ENCODE peak calls at places on chromosomes 13 and 19, in six cellular contexts. One of them, this sample, is unnamed.

GRCh38 chr13:20988909-20989735 is 72.3 kb downstream of the LATS2 start:
- DNase-seq in brain microvascular endothelial cell: no peak
- DNase-seq in heart right ventricle: no peak
- DNase-seq in prostate gland: no peak
- DNase-seq in spleen: no peak
- DNase-seq in fibroblast of mammary gland: no peak
- DNase-seq in this sample: no peak

GRCh38 chr19:18851673-18852325 is 20.0 kb downstream of the UPF1 start:
- DNase-seq in brain microvascular endothelial cell: no peak
- DNase-seq in heart right ventricle: no peak
- DNase-seq in prostate gland: no peak
- DNase-seq in spleen: peak; percentile 73
- DNase-seq in fibroblast of mammary gland: no peak
- DNase-seq in this sample: no peak

GRCh38 chr13:35699805-35700204 is 223.3 kb upstream of the MAB21L1 start:
- DNase-seq in brain microvascular endothelial cell: peak; percentile 45
- DNase-seq in heart right ventricle: no peak
- DNase-seq in prostate gland: peak; percentile 19
- DNase-seq in spleen: no peak
- DNase-seq in fibroblast of mammary gland: peak; percentile 70
- DNase-seq in this sample: no peak

GRCh38 chr19:36128392-36128736 is 11.5 kb upstream of the CAPNS1 start:
- DNase-seq in brain microvascular endothelial cell: no peak
- DNase-seq in heart right ventricle: peak; percentile 39
- DNase-seq in prostate gland: no peak
- DNase-seq in spleen: peak; percentile 83
- DNase-seq in fibroblast of mammary gland: no peak
- DNase-seq in this sample: no peak

GRCh38 chr19:30449191-30449590 is 77.0 kb downstream of the ZNF536 start:
- DNase-seq in brain microvascular endothelial cell: no peak
- DNase-seq in heart right ventricle: no peak
- DNase-seq in prostate gland: no peak
- DNase-seq in spleen: no peak
- DNase-seq in fibroblast of mammary gland: no peak
- DNase-seq in this sample: no peak

GRCh38 chr19:31439270-31439573 is 90.0 kb upstream of the TSHZ3 start:
- DNase-seq in brain microvascular endothelial cell: no peak
- DNase-seq in heart right ventricle: no peak
- DNase-seq in prostate gland: no peak
- DNase-seq in spleen: no peak
- DNase-seq in fibroblast of mammary gland: no peak
- DNase-seq in this sample: no peak

GRCh38 chr13:50531917-50532899 is 311.3 kb downstream of the DLEU7 start:
- DNase-seq in brain microvascular endothelial cell: peak; percentile 29
- DNase-seq in heart right ventricle: no peak
- DNase-seq in prostate gland: no peak
- DNase-seq in spleen: no peak
- DNase-seq in fibroblast of mammary gland: peak; percentile 66
- DNase-seq in this sample: no peak

GRCh38 chr19:10095948-10096614 is 6.4 kb downstream of the ANGPTL6 start:
- DNase-seq in brain microvascular endothelial cell: peak; percentile 73
- DNase-seq in heart right ventricle: peak; percentile 92
- DNase-seq in prostate gland: peak; percentile 84
- DNase-seq in spleen: peak; percentile 96
- DNase-seq in fibroblast of mammary gland: peak; percentile 83
- DNase-seq in this sample: peak; percentile 77

GRCh38 chr13:79525458-79525857 is 44.5 kb downstream of the NDFIP2 start:
- DNase-seq in brain microvascular endothelial cell: peak; percentile 25
- DNase-seq in heart right ventricle: no peak
- DNase-seq in prostate gland: no peak
- DNase-seq in spleen: no peak
- DNase-seq in fibroblast of mammary gland: peak; percentile 7
- DNase-seq in this sample: no peak

GRCh38 chr19:31548941-31549340 is 199.7 kb upstream of the TSHZ3 start:
- DNase-seq in brain microvascular endothelial cell: peak; percentile 2
- DNase-seq in heart right ventricle: peak; percentile 37
- DNase-seq in prostate gland: no peak
- DNase-seq in spleen: no peak
- DNase-seq in fibroblast of mammary gland: peak; percentile 54
- DNase-seq in this sample: no peak

GRCh38 chr19:40962460-40962961 is 28.6 kb upstream of the CYP2B6 start:
- DNase-seq in brain microvascular endothelial cell: peak; percentile 38
- DNase-seq in heart right ventricle: no peak
- DNase-seq in prostate gland: no peak
- DNase-seq in spleen: no peak
- DNase-seq in fibroblast of mammary gland: no peak
- DNase-seq in this sample: no peak

GRCh38 chr13:98384739-98385138 is 192.2 kb downstream of the STK24 start:
- DNase-seq in brain microvascular endothelial cell: peak; percentile 79
- DNase-seq in heart right ventricle: no peak
- DNase-seq in prostate gland: no peak
- DNase-seq in spleen: no peak
- DNase-seq in fibroblast of mammary gland: peak; percentile 65
- DNase-seq in this sample: no peak

GRCh38 chr13:99028890-99029289 is 51.0 kb upstream of the DOCK9 start:
- DNase-seq in brain microvascular endothelial cell: no peak
- DNase-seq in heart right ventricle: no peak
- DNase-seq in prostate gland: no peak
- DNase-seq in spleen: no peak
- DNase-seq in fibroblast of mammary gland: no peak
- DNase-seq in this sample: no peak

GRCh38 chr13:70405266-70405665 is 297.0 kb upstream of the KLHL1 start:
- DNase-seq in brain microvascular endothelial cell: no peak
- DNase-seq in heart right ventricle: no peak
- DNase-seq in prostate gland: peak; percentile 16
- DNase-seq in spleen: no peak
- DNase-seq in fibroblast of mammary gland: no peak
- DNase-seq in this sample: no peak

GRCh38 chr19:18419699-18420460 is 682 bp downstream of the SSBP4 start:
- DNase-seq in brain microvascular endothelial cell: no peak
- DNase-seq in heart right ventricle: no peak
- DNase-seq in prostate gland: no peak
- DNase-seq in spleen: peak; percentile 88
- DNase-seq in fibroblast of mammary gland: no peak
- DNase-seq in this sample: no peak

GRCh38 chr19:19275166-19275565 is 2.1 kb upstream of the TM6SF2 start:
- DNase-seq in brain microvascular endothelial cell: no peak
- DNase-seq in heart right ventricle: no peak
- DNase-seq in prostate gland: no peak
- DNase-seq in spleen: no peak
- DNase-seq in fibroblast of mammary gland: no peak
- DNase-seq in this sample: no peak

GRCh38 chr19:27776020-27776419 is 1436.9 kb downstream of the UQCRFS1 start:
- DNase-seq in brain microvascular endothelial cell: peak; percentile 28
- DNase-seq in heart right ventricle: no peak
- DNase-seq in prostate gland: no peak
- DNase-seq in spleen: no peak
- DNase-seq in fibroblast of mammary gland: peak; percentile 82
- DNase-seq in this sample: no peak

GRCh38 chr19:46766569-46767317 is 20.5 kb upstream of the STRN4 start:
- DNase-seq in brain microvascular endothelial cell: no peak
- DNase-seq in heart right ventricle: no peak
- DNase-seq in prostate gland: no peak
- DNase-seq in spleen: peak; percentile 84
- DNase-seq in fibroblast of mammary gland: no peak
- DNase-seq in this sample: no peak

GRCh38 chr13:21008026-21008425 is 53.4 kb downstream of the LATS2 start:
- DNase-seq in brain microvascular endothelial cell: no peak
- DNase-seq in heart right ventricle: no peak
- DNase-seq in prostate gland: no peak
- DNase-seq in spleen: no peak
- DNase-seq in fibroblast of mammary gland: no peak
- DNase-seq in this sample: no peak

GRCh38 chr13:95623141-95623540 is 21.4 kb downstream of the DZIP1 start:
- DNase-seq in brain microvascular endothelial cell: no peak
- DNase-seq in heart right ventricle: no peak
- DNase-seq in prostate gland: no peak
- DNase-seq in spleen: no peak
- DNase-seq in fibroblast of mammary gland: no peak
- DNase-seq in this sample: no peak

GRCh38 chr19:44050740-44051653 is 839 bp upstream of the ZNF223 start:
- DNase-seq in brain microvascular endothelial cell: peak; percentile 2
- DNase-seq in heart right ventricle: no peak
- DNase-seq in prostate gland: no peak
- DNase-seq in spleen: no peak
- DNase-seq in fibroblast of mammary gland: no peak
- DNase-seq in this sample: no peak

GRCh38 chr13:113926301-113926761 is 47.5 kb downstream of the C13orf46 start:
- DNase-seq in brain microvascular endothelial cell: no peak
- DNase-seq in heart right ventricle: no peak
- DNase-seq in prostate gland: no peak
- DNase-seq in spleen: peak; percentile 38
- DNase-seq in fibroblast of mammary gland: peak; percentile 95
- DNase-seq in this sample: no peak

GRCh38 chr19:38046254-38047047 is 139.4 kb downstream of the SIPA1L3 start:
- DNase-seq in brain microvascular endothelial cell: no peak
- DNase-seq in heart right ventricle: no peak
- DNase-seq in prostate gland: no peak
- DNase-seq in spleen: peak; percentile 83
- DNase-seq in fibroblast of mammary gland: no peak
- DNase-seq in this sample: no peak

GRCh38 chr19:38045554-38046253 is 138.7 kb downstream of the SIPA1L3 start:
- DNase-seq in brain microvascular endothelial cell: no peak
- DNase-seq in heart right ventricle: no peak
- DNase-seq in prostate gland: no peak
- DNase-seq in spleen: no peak
- DNase-seq in fibroblast of mammary gland: no peak
- DNase-seq in this sample: no peak

GRCh38 chr19:38047048-38047435 is 140.0 kb downstream of the SIPA1L3 start:
- DNase-seq in brain microvascular endothelial cell: no peak
- DNase-seq in heart right ventricle: no peak
- DNase-seq in prostate gland: no peak
- DNase-seq in spleen: no peak
- DNase-seq in fibroblast of mammary gland: no peak
- DNase-seq in this sample: no peak

GRCh38 chr19:38047641-38048040 is 140.6 kb downstream of the SIPA1L3 start:
- DNase-seq in brain microvascular endothelial cell: no peak
- DNase-seq in heart right ventricle: no peak
- DNase-seq in prostate gland: no peak
- DNase-seq in spleen: no peak
- DNase-seq in fibroblast of mammary gland: no peak
- DNase-seq in this sample: no peak

DNA sequence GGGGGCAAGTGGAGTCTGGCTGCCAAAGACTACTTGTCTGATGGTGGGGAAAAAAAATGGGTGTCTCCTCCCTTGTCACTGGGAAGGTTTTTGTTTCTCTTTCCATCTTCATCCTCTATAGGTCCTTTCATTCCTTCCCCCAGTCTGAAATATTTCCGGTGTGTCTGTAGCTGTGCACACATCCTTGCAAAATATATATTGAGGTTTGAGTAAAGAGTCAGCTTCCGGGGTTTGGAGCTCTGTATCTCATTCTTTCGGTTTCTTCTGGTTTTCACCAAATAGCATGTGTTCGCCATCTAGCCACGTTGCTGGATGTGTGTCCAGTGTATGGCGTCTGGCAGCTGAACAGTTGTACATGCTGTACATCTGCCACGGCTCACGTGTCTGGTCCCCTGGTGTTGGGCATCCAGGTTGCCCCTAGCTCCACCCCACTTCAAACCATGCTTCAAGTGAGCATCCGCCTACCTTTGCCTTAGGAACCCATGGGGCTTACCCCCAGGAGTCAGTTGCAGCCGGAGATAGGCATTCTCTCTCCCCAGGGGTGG is 142.2 kb downstream of the SIPA1L3 start:
- DNase-seq in brain microvascular endothelial cell: peak; percentile 59
- DNase-seq in heart right ventricle: no peak
- DNase-seq in prostate gland: no peak
- DNase-seq in spleen: peak; percentile 86
- DNase-seq in fibroblast of mammary gland: peak; percentile 48
- DNase-seq in this sample: no peak
- H3K4me3 ChIP-seq in brain microvascular endothelial cell: no peak overlapping the region
- H3K4me3 ChIP-seq in heart right ventricle: no peak overlapping the region
- H3K4me3 ChIP-seq in prostate gland: no peak overlapping the region
- H3K4me3 ChIP-seq in spleen: no peak overlapping the region
- H3K4me3 ChIP-seq in fibroblast of mammary gland: no peak overlapping the region
- H3K4me3 ChIP-seq in this sample: no peak overlapping the region

GRCh38 chr13:90868321-90868920 is 479.1 kb upstream of the MIR17HG start:
- DNase-seq in brain microvascular endothelial cell: peak; percentile 40
- DNase-seq in heart right ventricle: no peak
- DNase-seq in prostate gland: no peak
- DNase-seq in spleen: no peak
- DNase-seq in fibroblast of mammary gland: peak; percentile 39
- DNase-seq in this sample: no peak
- TF ChIP-seq CTCF in brain microvascular endothelial cell: peak; percentile 67
- TF ChIP-seq CTCF in heart right ventricle: peak; percentile 63
- TF ChIP-seq CTCF in prostate gland: peak; percentile 50
- TF ChIP-seq CTCF in spleen: peak; percentile 19
- TF ChIP-seq CTCF in fibroblast of mammary gland: peak; percentile 62
- TF ChIP-seq CTCF in this sample: peak; percentile 52

GRCh38 chr19:7916137-7916907 is 1.7 kb downstream of the TGFBR3L start:
- DNase-seq in brain microvascular endothelial cell: no peak
- DNase-seq in heart right ventricle: no peak
- DNase-seq in prostate gland: no peak
- DNase-seq in spleen: peak; percentile 89
- DNase-seq in fibroblast of mammary gland: no peak
- DNase-seq in this sample: no peak

GRCh38 chr19:7916908-7917291 is 2.3 kb downstream of the TGFBR3L start:
- DNase-seq in brain microvascular endothelial cell: no peak
- DNase-seq in heart right ventricle: no peak
- DNase-seq in prostate gland: no peak
- DNase-seq in spleen: no peak
- DNase-seq in fibroblast of mammary gland: no peak
- DNase-seq in this sample: no peak

GRCh38 chr19:7914598-7915045 is at the start of gene TGFBR3L:
- DNase-seq in brain microvascular endothelial cell: no peak
- DNase-seq in heart right ventricle: no peak
- DNase-seq in prostate gland: no peak
- DNase-seq in spleen: peak; percentile 71
- DNase-seq in fibroblast of mammary gland: no peak
- DNase-seq in this sample: no peak

GRCh38 chr19:7914099-7914498 is 531 bp upstream of the TGFBR3L start:
- DNase-seq in brain microvascular endothelial cell: no peak
- DNase-seq in heart right ventricle: no peak
- DNase-seq in prostate gland: no peak
- DNase-seq in spleen: no peak
- DNase-seq in fibroblast of mammary gland: no peak
- DNase-seq in this sample: no peak

GRCh38 chr19:7915250-7916136 is 863 bp downstream of the TGFBR3L start:
- DNase-seq in brain microvascular endothelial cell: no peak
- DNase-seq in heart right ventricle: no peak
- DNase-seq in prostate gland: no peak
- DNase-seq in spleen: no peak
- DNase-seq in fibroblast of mammary gland: no peak
- DNase-seq in this sample: no peak
- H3K4me3 ChIP-seq in brain microvascular endothelial cell: no peak overlapping the region
- H3K4me3 ChIP-seq in heart right ventricle: peak overlapping the region; percentile 40
- H3K4me3 ChIP-seq in prostate gland: peak overlapping the region; percentile 26
- H3K4me3 ChIP-seq in spleen: peak overlapping the region; percentile 35
- H3K4me3 ChIP-seq in fibroblast of mammary gland: peak overlapping the region; percentile 10
- H3K4me3 ChIP-seq in this sample: peak overlapping the region; percentile 49

DNA sequence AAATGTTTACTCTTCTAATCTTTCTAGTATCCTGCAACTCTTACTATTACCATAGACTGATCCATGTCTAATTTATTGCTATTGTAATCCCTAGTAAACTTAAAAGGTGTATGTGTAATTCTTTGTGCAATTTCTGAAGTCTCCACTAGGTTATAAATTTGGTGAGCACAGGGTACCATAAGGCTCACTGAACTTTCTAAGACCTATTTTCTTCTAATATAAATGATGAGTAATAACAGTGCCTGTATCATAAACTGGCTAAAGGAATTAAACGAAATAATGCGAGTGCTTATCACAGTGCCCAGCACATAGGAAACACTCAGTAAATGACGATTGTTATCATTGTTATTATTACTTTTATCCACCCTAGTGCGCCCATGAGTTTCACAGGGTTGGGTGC is 119.1 kb downstream of the KLF12 start:
- DNase-seq in brain microvascular endothelial cell: no peak
- DNase-seq in heart right ventricle: no peak
- DNase-seq in prostate gland: no peak
- DNase-seq in spleen: no peak
- DNase-seq in fibroblast of mammary gland: peak; percentile 35
- DNase-seq in this sample: no peak
- TF ChIP-seq CTCF in brain microvascular endothelial cell: no peak
- TF ChIP-seq CTCF in heart right ventricle: no peak
- TF ChIP-seq CTCF in prostate gland: no peak
- TF ChIP-seq CTCF in spleen: no peak
- TF ChIP-seq CTCF in fibroblast of mammary gland: peak; percentile 29
- TF ChIP-seq CTCF in this sample: no peak